ENCODE peak calls at places on chromosomes 4 and X, in ten cellular contexts. E, P, I, X, H, U, D, C, B and N are unnamed samples.

GRCh38 chr4:71550220-71551190 is 211.7 kb downstream of the SLC4A4 start:
- DNase-seq in E (no peak), P (no peak), I (peak; percentile 24), X (no peak), H (no peak), U (peak; percentile 72), D (no peak), C (peak; percentile 53), B (peak; percentile 53), N (no peak)

GRCh38 chrX:136159615-136160025 is 12.3 kb downstream of the FHL1 start:
- DNase-seq in E (no peak), P (no peak), I (no peak), X (no peak), H (no peak), U (peak; percentile 37), D (no peak), C (no peak), B (no peak), N (no peak)

GRCh38 chr4:8220661-8221446 is 21.8 kb downstream of the SH3TC1 start:
- DNase-seq in E (no peak), P (no peak), I (no peak), X (no peak), H (no peak), U (peak; percentile 14), D (no peak), C (no peak), B (no peak), N (no peak)

GRCh38 chr4:7559741-7560376 is 125.1 kb upstream of the PSAPL1 start:
- DNase-seq in E (no peak), P (no peak), I (no peak), X (no peak), H (no peak), U (no peak), D (no peak), C (no peak), B (no peak), N (no peak)

GRCh38 chrX:71169586-71169985 is 24.9 kb downstream of the NLGN3 start:
- DNase-seq in E (no peak), P (no peak), I (no peak), X (no peak), H (no peak), U (no peak), D (no peak), C (no peak), B (no peak), N (no peak)

GRCh38 chr4:64682946-64683345 is 273.7 kb upstream of the TECRL start:
- DNase-seq in E (no peak), P (no peak), I (no peak), X (no peak), H (no peak), U (no peak), D (no peak), C (no peak), B (no peak), N (no peak)

GRCh38 chr4:134201216-134202098 is at the start of gene PABPC4L:
- DNase-seq in E (peak; percentile 56), P (peak; percentile 42), I (peak; percentile 54), X (peak; percentile 79), H (no peak), U (peak; percentile 63), D (no peak), C (peak; percentile 19), B (peak; percentile 76), N (no peak)

GRCh38 chr4:73450398-73451004 is 14.5 kb downstream of the AFP start:
- DNase-seq in E (peak; percentile 43), P (no peak), I (peak; percentile 25), X (no peak), H (peak; percentile 52), U (peak; percentile 83), D (no peak), C (peak; percentile 73), B (peak; percentile 47), N (peak; percentile 6)

GRCh38 chr4:26061248-26061986 is 147.4 kb downstream of the SMIM20 start:
- DNase-seq in E (peak; percentile 31), P (no peak), I (peak; percentile 73), X (no peak), H (peak; percentile 32), U (peak; percentile 52), D (no peak), C (peak; percentile 56), B (peak; percentile 85), N (no peak)

GRCh38 chr4:177271091-177271490 is 38.6 kb upstream of the NEIL3 start:
- DNase-seq in E (no peak), P (no peak), I (no peak), X (peak; percentile 25), H (no peak), U (no peak), D (no peak), C (no peak), B (no peak), N (no peak)

GRCh38 chr4:103493450-103494159 is 226.2 kb downstream of the TACR3 start:
- DNase-seq in E (peak; percentile 41), P (no peak), I (no peak), X (no peak), H (peak; percentile 32), U (no peak), D (no peak), C (no peak), B (no peak), N (no peak)

GRCh38 chrX:3326721-3327120 is 19.7 kb downstream of the MXRA5 start:
- DNase-seq in E (no peak), P (no peak), I (no peak), X (no peak), H (no peak), U (no peak), D (no peak), C (no peak), B (no peak), N (no peak)

GRCh38 chrX:116436358-116436816 is at the start of gene SLC6A14:
- DNase-seq in E (peak; percentile 53), P (no peak), I (no peak), X (no peak), H (no peak), U (no peak), D (peak; percentile 23), C (peak; percentile 0), B (no peak), N (no peak)

GRCh38 chr4:52915131-52915645 is 53.1 kb downstream of the RASL11B start:
- DNase-seq in E (no peak), P (no peak), I (no peak), X (no peak), H (no peak), U (no peak), D (no peak), C (no peak), B (no peak), N (no peak)

GRCh38 chrX:46572295-46572936 is 1.1 kb upstream of the CHST7 start:
- DNase-seq in E (no peak), P (no peak), I (no peak), X (no peak), H (no peak), U (no peak), D (no peak), C (no peak), B (no peak), N (no peak)
- H3K4me3 ChIP-seq in E (no peak overlapping the region), P (no peak overlapping the region), I (no peak overlapping the region), X (no peak overlapping the region), H (no peak overlapping the region), U (no peak overlapping the region), D (no peak overlapping the region), C (no peak overlapping the region), B (no peak overlapping the region), N (no peak overlapping the region)

GRCh38 chr4:57312296-57312695 is 202.1 kb upstream of the IGFBP7 start:
- DNase-seq in E (no peak), P (no peak), I (no peak), X (no peak), H (no peak), U (no peak), D (no peak), C (no peak), B (no peak), N (no peak)
- H3K4me1 ChIP-seq in E (no peaks in the 10 kb centered on the region), P (peaks cover 2% of the 10 kb centered on the region), I (no peaks in the 10 kb centered on the region), X (no peaks in the 10 kb centered on the region), H (no peaks in the 10 kb centered on the region), U (no peaks in the 10 kb centered on the region), D (no peaks in the 10 kb centered on the region), C (no peaks in the 10 kb centered on the region), B (peaks cover 12% of the 10 kb centered on the region), N (no peaks in the 10 kb centered on the region)

GRCh38 chrX:150577174-150577573 is 8.8 kb downstream of the MTM1 start:
- DNase-seq in E (no peak), P (no peak), I (no peak), X (no peak), H (no peak), U (no peak), D (no peak), C (peak; percentile 12), B (no peak), N (no peak)

GRCh38 chrX:150572206-150572605 is 3.8 kb downstream of the MTM1 start:
- DNase-seq in E (no peak), P (no peak), I (no peak), X (no peak), H (peak; percentile 56), U (no peak), D (no peak), C (no peak), B (no peak), N (no peak)

GRCh38 chrX:150573702-150574101 is 5.3 kb downstream of the MTM1 start:
- DNase-seq in E (no peak), P (no peak), I (no peak), X (no peak), H (no peak), U (no peak), D (peak; percentile 52), C (no peak), B (no peak), N (no peak)

GRCh38 chrX:150574824-150575409 is 6.5 kb downstream of the MTM1 start:
- DNase-seq in E (no peak), P (no peak), I (peak; percentile 21), X (no peak), H (no peak), U (no peak), D (no peak), C (no peak), B (no peak), N (no peak)

DNA sequence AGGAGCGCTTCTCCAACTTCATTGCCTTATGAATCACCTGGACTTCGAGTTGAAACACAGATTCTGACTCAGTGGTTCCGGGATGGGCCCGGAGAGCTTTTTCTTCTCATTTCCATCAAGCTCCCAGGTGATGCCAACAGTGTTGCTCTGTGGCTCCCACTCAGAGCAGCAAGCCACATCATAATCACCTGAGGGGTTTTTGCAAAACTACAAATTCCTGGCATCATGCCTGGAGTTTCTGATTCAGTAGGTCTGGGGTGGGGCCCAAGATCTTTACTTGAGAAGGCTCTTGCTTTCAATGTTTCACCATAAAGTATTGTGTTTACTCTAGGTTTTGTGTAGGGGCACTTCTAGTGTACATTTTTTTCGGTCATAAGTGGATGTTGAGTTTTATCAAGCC is 7.0 kb downstream of the MTM1 start:
- DNase-seq in E (peak; percentile 82), P (no peak), I (no peak), X (no peak), H (peak; percentile 96), U (peak; percentile 12), D (no peak), C (peak; percentile 36), B (no peak), N (no peak)
- H3K4me3 ChIP-seq in E (peak overlapping the region; percentile 29), P (no peak overlapping the region), I (no peak overlapping the region), X (no peak overlapping the region), H (no peak overlapping the region), U (no peak overlapping the region), D (no peak overlapping the region), C (no peak overlapping the region), B (no peak overlapping the region), N (no peak overlapping the region)

DNA sequence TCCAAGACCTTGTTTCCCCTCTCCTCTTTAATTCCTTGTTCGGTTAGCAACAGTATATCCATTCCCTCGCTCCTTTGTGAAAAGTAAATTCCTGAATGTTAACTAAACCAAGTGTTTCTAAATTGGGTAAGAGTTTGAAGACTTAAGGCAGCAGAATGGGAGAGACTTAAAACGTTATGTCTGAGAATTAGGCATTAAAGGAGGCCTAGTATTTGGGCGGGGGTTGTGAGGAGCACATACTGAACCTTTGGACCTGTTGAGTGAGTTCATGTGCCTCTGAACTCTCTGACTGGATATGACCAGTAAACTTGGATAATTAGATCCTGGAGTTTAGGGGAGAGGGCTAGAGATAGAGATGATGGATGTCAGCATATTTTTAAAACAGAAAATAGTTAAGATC is 1.2 kb downstream of the MSMO1 start:
- DNase-seq in E (no peak), P (no peak), I (peak; percentile 18), X (no peak), H (no peak), U (no peak), D (no peak), C (no peak), B (peak; percentile 2), N (no peak)
- H3K4me1 ChIP-seq in E (peaks cover 49% of the 10 kb centered on the region), P (peaks cover 4% of the 10 kb centered on the region), I (peaks cover 35% of the 10 kb centered on the region), X (peaks cover 2% of the 10 kb centered on the region), H (peaks cover 42% of the 10 kb centered on the region), U (peaks cover 12% of the 10 kb centered on the region), D (peaks cover 4% of the 10 kb centered on the region), C (peaks cover 22% of the 10 kb centered on the region), B (peaks cover 47% of the 10 kb centered on the region), N (peaks cover 7% of the 10 kb centered on the region)